ENCODE peak calls at places on chromosomes 13 and 19, in six cellular contexts. X is pancreas, S is nephron progenitor cell, M is IMR-90, V is astrocyte of the spinal cord, W is heart right ventricle. C is an unnamed sample.

GRCh38 chr13:113207890-113208423 is 512 bp downstream of the PCID2 start:
- DNase-seq in X (peak), S (no peak), M (peak), V (peak), W (no peak), C (peak)

GRCh38 chr13:92682832-92683517 is 543.6 kb upstream of the GPC6 start:
- DNase-seq in X (no peak), S (no peak), M (no peak), V (no peak), W (no peak), C (no peak)

GRCh38 chr19:52212572-52213255 is 22.9 kb downstream of the PPP2R1A start:
- DNase-seq in X (no peak), S (no peak), M (no peak), V (no peak), W (no peak), C (no peak)

GRCh38 chr13:30355405-30355741 is 48.0 kb upstream of the KATNAL1 start:
- DNase-seq in X (no peak), S (peak), M (no peak), V (no peak), W (no peak), C (no peak)

GRCh38 chr13:24511824-24512207 is 762 bp downstream of the PARP4 start:
- DNase-seq in X (no peak), S (no peak), M (no peak), V (no peak), W (no peak), C (no peak)

GRCh38 chr13:76799696-76800095 is 86.5 kb downstream of the KCTD12 start:
- DNase-seq in X (no peak), S (no peak), M (no peak), V (no peak), W (no peak), C (no peak)

GRCh38 chr13:32041429-32041828 is 9.9 kb downstream of the FRY start:
- DNase-seq in X (no peak), S (no peak), M (no peak), V (no peak), W (no peak), C (no peak)

GRCh38 chr13:36329355-36329754 is 16.8 kb downstream of the SPART start:
- DNase-seq in X (no peak), S (no peak), M (peak), V (no peak), W (no peak), C (no peak)

GRCh38 chr19:55467236-55468053 is 2.9 kb upstream of the C19orf85 start:
- DNase-seq in X (peak), S (peak), M (peak), V (no peak), W (peak), C (peak)

GRCh38 chr19:35596366-35596999 is 10.5 kb downstream of the PMIS2 start:
- DNase-seq in X (no peak), S (no peak), M (no peak), V (no peak), W (no peak), C (peak)

GRCh38 chr19:55703790-55704215 is 28.8 kb downstream of the EPN1 start:
- DNase-seq in X (peak), S (no peak), M (no peak), V (peak), W (no peak), C (no peak)

GRCh38 chr13:51237887-51238286 is 15.7 kb downstream of the FAM124A start:
- DNase-seq in X (no peak), S (no peak), M (no peak), V (no peak), W (no peak), C (no peak)

GRCh38 chr19:7187605-7188339 is 106.4 kb downstream of the INSR start:
- DNase-seq in X (peak), S (no peak), M (no peak), V (no peak), W (no peak), C (no peak)

GRCh38 chr19:44685877-44686276 is 13.1 kb upstream of the CEACAM16 start:
- DNase-seq in X (peak), S (no peak), M (peak), V (peak), W (peak), C (peak)

GRCh38 chr13:110600261-110600819 is 15.0 kb upstream of the NAXD start:
- DNase-seq in X (no peak), S (no peak), M (no peak), V (no peak), W (no peak), C (no peak)

GRCh38 chr13:113638806-113639205 is 19.2 kb downstream of the ATP4B start:
- DNase-seq in X (no peak), S (no peak), M (no peak), V (no peak), W (no peak), C (no peak)

GRCh38 chr19:21824679-21825078 is 11.3 kb downstream of the ZNF43 start:
- DNase-seq in X (no peak), S (no peak), M (peak), V (no peak), W (no peak), C (no peak)

GRCh38 chr13:113149711-113150544 is 8.5 kb upstream of the PROZ start:
- DNase-seq in X (no peak), S (no peak), M (no peak), V (no peak), W (no peak), C (no peak)

GRCh38 chr19:56718231-56718630 is 46.7 kb upstream of the ZNF835 start:
- DNase-seq in X (no peak), S (no peak), M (no peak), V (no peak), W (no peak), C (no peak)
- TF ChIP-seq CTCF in X (no peak), S (no peak), M (no peak), V (no peak), W (no peak), C (no peak)

GRCh38 chr13:52847682-52848432 is 583 bp downstream of the PCDH8 start:
- DNase-seq in X (peak), S (peak), M (no peak), V (no peak), W (no peak), C (no peak)

GRCh38 chr13:52845334-52845761 is 3.1 kb downstream of the PCDH8 start:
- DNase-seq in X (no peak), S (peak), M (no peak), V (no peak), W (no peak), C (no peak)

GRCh38 chr13:52845766-52846566 is 2.5 kb downstream of the PCDH8 start:
- DNase-seq in X (peak), S (peak), M (no peak), V (peak), W (no peak), C (no peak)

GRCh38 chr13:52847322-52847681 is 1.1 kb downstream of the PCDH8 start:
- DNase-seq in X (no peak), S (no peak), M (no peak), V (no peak), W (no peak), C (no peak)

GRCh38 chr13:52846567-52847321 is 1.7 kb downstream of the PCDH8 start:
- DNase-seq in X (peak), S (peak), M (peak), V (no peak), W (peak), C (no peak)
- TF ChIP-seq CTCF in X (peak), S (peak), M (peak), V (peak), W (no peak), C (no peak)

DNA sequence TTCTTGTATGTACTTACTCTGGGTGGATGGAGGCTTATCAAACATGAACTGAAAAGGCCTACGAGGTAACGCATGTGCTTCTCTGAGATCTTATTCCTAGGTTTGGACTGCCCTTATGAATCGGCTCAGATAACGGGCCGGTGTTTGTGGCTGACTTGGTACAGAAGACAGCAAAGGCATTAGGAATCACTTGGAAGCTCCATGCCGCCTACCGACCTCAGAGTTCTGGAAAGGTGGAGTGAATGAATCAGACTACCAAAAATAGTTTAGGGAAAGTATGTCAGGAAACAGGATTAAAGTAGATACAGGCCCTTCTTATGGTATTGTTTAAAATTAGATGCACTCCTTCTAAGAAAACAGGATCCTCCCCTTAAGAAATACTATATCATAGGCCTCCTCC is 172.4 kb upstream of the PCDH9 start:
- DNase-seq in X (no peak), S (no peak), M (no peak), V (no peak), W (no peak), C (no peak)
- TF ChIP-seq CTCF in X (no peak), S (no peak), M (no peak), V (no peak), W (no peak), C (no peak)

DNA sequence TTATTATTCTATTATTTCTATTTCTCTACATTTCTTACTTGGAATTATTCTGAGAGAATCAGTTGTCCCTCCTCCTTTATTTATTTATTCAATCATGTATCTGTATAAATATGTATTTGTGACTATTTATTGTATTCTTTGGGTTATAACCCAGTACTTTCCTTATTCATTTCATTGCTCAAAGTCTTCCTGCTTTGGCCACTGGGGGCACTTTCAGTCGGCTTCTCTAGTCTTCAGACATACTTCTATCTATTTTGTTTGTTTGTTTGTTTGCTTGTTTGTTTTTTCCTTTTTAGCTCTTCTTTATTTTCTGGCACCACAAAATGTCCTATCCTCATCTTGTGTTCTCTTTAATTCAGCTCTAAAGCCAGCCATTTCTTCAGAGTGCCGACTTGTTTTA is 260.4 kb downstream of the NALCN start:
- DNase-seq in X (no peak), S (no peak), M (no peak), V (no peak), W (no peak), C (no peak)
- TF ChIP-seq CTCF in X (peak), S (peak), M (peak), V (peak), W (no peak), C (peak)

GRCh38 chr19:47226426-47227346 is 4.3 kb downstream of the BBC3 start:
- DNase-seq in X (peak), S (no peak), M (peak), V (peak), W (peak), C (peak)
- TF ChIP-seq CTCF in X (no peak), S (no peak), M (no peak), V (no peak), W (no peak), C (peak)

GRCh38 chr19:8363803-8364771 is at the start of gene ANGPTL4:
- DNase-seq in X (peak), S (peak), M (peak), V (peak), W (peak), C (peak)
- TF ChIP-seq CTCF in X (no peak), S (no peak), M (peak), V (peak), W (no peak), C (peak)

GRCh38 chr19:4570916-4571304 is 11.4 kb upstream of the SEMA6B start:
- DNase-seq in X (no peak), S (no peak), M (no peak), V (no peak), W (no peak), C (no peak)

GRCh38 chr19:4573682-4574081 is 14.2 kb upstream of the SEMA6B start:
- DNase-seq in X (no peak), S (no peak), M (no peak), V (no peak), W (no peak), C (no peak)

GRCh38 chr19:4568884-4569283 is 9.4 kb upstream of the SEMA6B start:
- DNase-seq in X (no peak), S (no peak), M (no peak), V (no peak), W (no peak), C (no peak)

GRCh38 chr19:4570423-4570822 is 10.9 kb upstream of the SEMA6B start:
- DNase-seq in X (no peak), S (no peak), M (no peak), V (no peak), W (no peak), C (no peak)

GRCh38 chr19:4571305-4571917 is 11.9 kb upstream of the SEMA6B start:
- DNase-seq in X (no peak), S (no peak), M (no peak), V (no peak), W (no peak), C (no peak)
- TF ChIP-seq CTCF in X (no peak), S (no peak), M (no peak), V (no peak), W (no peak), C (no peak)

GRCh38 chr19:2610637-2611482 is 91.6 kb downstream of the GNG7 start:
- DNase-seq in X (peak), S (peak), M (peak), V (peak), W (peak), C (peak)

GRCh38 chr19:2612619-2613249 is 89.8 kb downstream of the GNG7 start:
- DNase-seq in X (no peak), S (no peak), M (no peak), V (no peak), W (no peak), C (no peak)

GRCh38 chr19:2609389-2610116 is 92.9 kb downstream of the GNG7 start:
- DNase-seq in X (peak), S (no peak), M (no peak), V (no peak), W (no peak), C (no peak)

GRCh38 chr19:2613507-2614295 is 88.8 kb downstream of the GNG7 start:
- DNase-seq in X (peak), S (peak), M (peak), V (no peak), W (no peak), C (peak)

GRCh38 chr19:2611483-2612464 is 90.7 kb downstream of the GNG7 start:
- DNase-seq in X (no peak), S (no peak), M (no peak), V (no peak), W (no peak), C (no peak)
- TF ChIP-seq CTCF in X (no peak), S (peak), M (no peak), V (no peak), W (no peak), C (peak)

DNA sequence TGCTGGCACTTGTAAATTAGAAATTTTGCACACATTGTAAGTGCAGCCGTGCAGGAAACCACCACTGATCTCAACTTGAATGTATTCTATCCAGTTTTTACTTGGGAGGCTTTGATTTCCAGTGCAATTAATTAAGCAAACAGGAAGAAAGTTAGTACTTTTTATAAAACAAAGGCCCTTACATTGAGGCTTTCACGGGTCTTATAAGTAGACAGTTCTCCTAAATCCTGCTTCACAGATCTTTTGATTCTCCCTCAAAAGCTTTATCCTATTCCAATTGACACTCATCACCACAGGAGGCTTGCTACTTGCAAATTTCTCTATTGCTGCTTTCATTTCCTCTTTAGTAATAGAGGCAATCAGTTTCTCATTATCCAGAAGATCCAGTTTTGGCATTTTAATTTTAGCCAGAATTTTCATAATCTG is 90.1 kb downstream of the ERCC5 start:
- DNase-seq in X (no peak), S (no peak), M (no peak), V (no peak), W (no peak), C (no peak)
- TF ChIP-seq CTCF in X (no peak), S (no peak), M (no peak), V (no peak), W (no peak), C (no peak)